ENCODE peak calls at places on chromosomes 7 and 10, in four cellular contexts. C is IMR-90, Z is K562, U is keratinocyte. D is an unnamed sample.
A peak's percentile ranks its signal among the peaks of the same experiment; 100 is the strongest.

GRCh38 chr7:26919906-26920530 is 55.6 kb upstream of the SKAP2 start:
- DNase-seq in Z (no peak), U (no peak), C (no peak), D (no peak)

GRCh38 chr7:141533149-141533949 is 17.9 kb upstream of the AGK start:
- DNase-seq in U (no peak), Z (peak; percentile 82), C (peak; percentile 74), D (peak; percentile 67)

GRCh38 chr10:17454181-17454800 is at the start of gene ST8SIA6:
- DNase-seq in Z (peak; percentile 69), C (peak; percentile 47), U (no peak), D (peak; percentile 66)

GRCh38 chr7:73741600-73741999 is 3.0 kb upstream of the ABHD11 start:
- DNase-seq in Z (no peak), U (no peak), C (no peak), D (no peak)

GRCh38 chr7:94382155-94382554 is 12.5 kb upstream of the COL1A2 start:
- DNase-seq in Z (no peak), U (no peak), C (peak; percentile 69), D (no peak)

GRCh38 chr7:1103009-1103788 is 15.3 kb downstream of the GPER1 start:
- DNase-seq in C (no peak), Z (no peak), U (no peak), D (no peak)

GRCh38 chr10:58641095-58641531 is 128.4 kb downstream of the BICC1 start:
- DNase-seq in U (no peak), C (peak; percentile 92), Z (no peak), D (no peak)

GRCh38 chr10:80579370-80579769 is 41.7 kb downstream of the SH2D4B start:
- DNase-seq in U (no peak), Z (no peak), C (no peak), D (no peak)

GRCh38 chr7:101615446-101615845 is 13.7 kb downstream of the MYL10 start:
- DNase-seq in C (no peak), U (no peak), Z (no peak), D (no peak)

GRCh38 chr10:108014902-108015177 is 850.3 kb upstream of the SORCS1 start:
- DNase-seq in C (no peak), Z (no peak), U (no peak), D (no peak)

GRCh38 chr10:88115968-88116367 is 252.5 kb downstream of the PTEN start:
- DNase-seq in U (no peak), C (peak; percentile 88), Z (no peak), D (no peak)

GRCh38 chr10:92450896-92451295 is 123.0 kb downstream of the IDE start:
- DNase-seq in Z (no peak), C (no peak), U (no peak), D (no peak)

GRCh38 chr10:3169738-3170137 is 2.8 kb downstream of the PITRM1 start:
- DNase-seq in U (no peak), Z (no peak), C (no peak), D (no peak)

GRCh38 chr7:1538544-1539345 is 8.2 kb downstream of the MAFK start:
- DNase-seq in Z (no peak), C (no peak), U (no peak), D (no peak)

GRCh38 chr7:6640246-6640721 is 3.2 kb downstream of the ZNF316 start:
- DNase-seq in U (no peak), C (peak; percentile 31), Z (peak; percentile 68), D (peak; percentile 35)

GRCh38 chr10:35574924-35575352 is 30.2 kb upstream of the GJD4 start:
- DNase-seq in U (no peak), C (peak; percentile 98), Z (peak; percentile 35), D (peak; percentile 85)

GRCh38 chr10:82934429-82934828 is 1059.4 kb downstream of the NRG3 start:
- DNase-seq in Z (no peak), C (no peak), U (no peak), D (peak; percentile 19)

GRCh38 chr7:84490661-84491060 is 296.1 kb upstream of the SEMA3A start:
- DNase-seq in C (no peak), U (no peak), Z (peak; percentile 14), D (no peak)

GRCh38 chr7:29284586-29285450 is 90.2 kb downstream of the CHN2 start:
- DNase-seq in C (no peak), U (peak; percentile 49), Z (no peak), D (no peak)

GRCh38 chr10:14181197-14181936 is 149.4 kb downstream of the FRMD4A start:
- DNase-seq in U (no peak), C (no peak), Z (peak; percentile 59), D (peak; percentile 27)

GRCh38 chr10:117499248-117500105 is 43.1 kb upstream of the EMX2 start:
- DNase-seq in Z (no peak), C (no peak), U (no peak), D (no peak)

GRCh38 chr7:105805619-105806018 is 70.8 kb downstream of the ATXN7L1 start:
- DNase-seq in U (no peak), Z (no peak), C (peak; percentile 46), D (no peak)

GRCh38 chr7:154928136-154929005 is 74.6 kb downstream of the PAXIP1 start:
- DNase-seq in Z (peak; percentile 85), U (peak; percentile 88), C (peak; percentile 93), D (peak; percentile 99)

GRCh38 chr7:1041471-1042160 is 2.7 kb upstream of the GPR146 start:
- DNase-seq in U (no peak), C (peak; percentile 12), Z (no peak), D (no peak)

GRCh38 chr10:128036746-128037542 is 89.3 kb downstream of the MKI67 start:
- DNase-seq in U (no peak), Z (no peak), C (peak; percentile 16), D (peak; percentile 84)

GRCh38 chr7:30694218-30694745 is 12.0 kb upstream of the CRHR2 start:
- DNase-seq in U (no peak), Z (no peak), C (no peak), D (no peak)

GRCh38 chr10:116765549-116766162 is 23.3 kb upstream of the HSPA12A start:
- DNase-seq in C (no peak), U (no peak), Z (peak; percentile 56), D (peak; percentile 8)

GRCh38 chr7:44976746-44977196 is 2.0 kb downstream of the MYO1G start:
- DNase-seq in U (no peak), C (no peak), Z (no peak), D (no peak)

GRCh38 chr10:128178319-128178937 is 52.2 kb upstream of the MKI67 start:
- DNase-seq in C (peak; percentile 14), U (no peak), Z (peak; percentile 13), D (peak; percentile 35)

GRCh38 chr10:89332092-89332633 is 4.4 kb downstream of the IFIT3 start:
- DNase-seq in Z (no peak), U (no peak), C (peak; percentile 78), D (peak; percentile 60)

GRCh38 chr7:36651404-36651803 is 72.9 kb downstream of the AOAH start:
- DNase-seq in U (no peak), Z (no peak), C (peak; percentile 84), D (no peak)

GRCh38 chr10:81108516-81109199 is 571.0 kb downstream of the SH2D4B start:
- DNase-seq in U (no peak), Z (no peak), C (peak; percentile 3), D (no peak)

GRCh38 chr7:157854066-157854891 is 517.5 kb downstream of the DNAJB6 start:
- DNase-seq in Z (no peak), C (no peak), U (no peak), D (no peak)

GRCh38 chr10:61621538-61622150 is 41.1 kb upstream of the CABCOCO1 start:
- DNase-seq in Z (no peak), U (no peak), C (no peak), D (peak; percentile 78)

GRCh38 chr7:25662881-25663588 is 434.7 kb upstream of the NPVF start:
- DNase-seq in C (no peak), Z (no peak), U (no peak), D (no peak)

GRCh38 chr7:26187380-26188290 is 12.9 kb downstream of the HNRNPA2B1 start:
- DNase-seq in C (no peak), U (no peak), Z (no peak), D (no peak)

DNA sequence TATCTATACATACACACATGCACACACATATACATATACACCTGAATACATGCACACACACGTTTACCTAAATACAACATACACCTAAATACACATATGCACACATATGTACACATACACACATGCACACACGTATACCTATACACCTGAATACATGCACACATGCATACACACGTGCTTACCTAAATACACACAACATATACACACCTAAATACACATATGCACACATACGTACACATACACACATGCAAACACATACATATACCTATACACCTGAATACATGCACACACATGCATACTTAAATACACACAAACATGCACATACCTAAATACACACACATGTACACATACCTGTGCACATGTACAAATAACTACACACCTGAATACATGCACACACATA is 433.8 kb upstream of the FOXK1 start:
- DNase-seq in U (no peak), Z (no peak), C (no peak), D (no peak)
- H3K9me1 ChIP-seq in U (no peaks in the 10 kb centered on the region), Z (no peaks in the 10 kb centered on the region), C (no peaks in the 10 kb centered on the region), D (no peaks in the 10 kb centered on the region)

GRCh38 chr7:83190659-83191389 is 28.1 kb upstream of the PCLO start:
- DNase-seq in C (no peak), U (no peak), Z (no peak), D (no peak)
- H3K9ac ChIP-seq in C (no peak overlapping the region), U (no peak overlapping the region), Z (no peak overlapping the region), D (no peak overlapping the region)

GRCh38 chr10:9198611-9199010 is 1144.1 kb downstream of the GATA3 start:
- DNase-seq in U (no peak), Z (no peak), C (peak; percentile 80), D (no peak)

GRCh38 chr10:9188022-9188810 is 1133.7 kb downstream of the GATA3 start:
- DNase-seq in Z (no peak), C (peak; percentile 1), U (peak; percentile 1), D (no peak)

GRCh38 chr10:9195385-9195784 is 1140.9 kb downstream of the GATA3 start:
- DNase-seq in Z (no peak), U (no peak), C (no peak), D (no peak)

GRCh38 chr10:9189448-9189847 is 1135.0 kb downstream of the GATA3 start:
- DNase-seq in C (no peak), Z (no peak), U (no peak), D (no peak)

DNA sequence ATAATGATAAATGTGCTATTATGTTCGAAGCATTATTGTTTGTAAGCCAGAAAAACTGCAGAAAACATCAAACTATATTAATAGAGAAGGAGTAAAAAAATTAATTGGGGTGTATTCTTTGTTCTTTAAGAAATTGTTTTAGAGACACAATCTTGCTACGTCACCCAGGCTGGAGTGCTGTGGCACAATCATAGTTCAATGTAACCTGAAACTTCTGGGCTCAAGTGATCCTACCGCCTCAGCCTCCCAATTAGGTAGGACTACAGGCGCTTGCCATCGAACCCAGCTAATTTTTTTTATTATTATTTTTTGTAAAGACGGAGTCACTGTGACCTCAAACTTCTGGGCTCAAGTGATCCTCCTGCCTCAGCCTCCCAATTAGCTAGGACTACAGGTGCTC is 1138.6 kb downstream of the GATA3 start:
- DNase-seq in Z (no peak), C (no peak), U (no peak), D (no peak)
- H3K9me1 ChIP-seq in Z (no peaks in the 10 kb centered on the region), C (no peaks in the 10 kb centered on the region), U (no peaks in the 10 kb centered on the region), D (no peaks in the 10 kb centered on the region)

DNA sequence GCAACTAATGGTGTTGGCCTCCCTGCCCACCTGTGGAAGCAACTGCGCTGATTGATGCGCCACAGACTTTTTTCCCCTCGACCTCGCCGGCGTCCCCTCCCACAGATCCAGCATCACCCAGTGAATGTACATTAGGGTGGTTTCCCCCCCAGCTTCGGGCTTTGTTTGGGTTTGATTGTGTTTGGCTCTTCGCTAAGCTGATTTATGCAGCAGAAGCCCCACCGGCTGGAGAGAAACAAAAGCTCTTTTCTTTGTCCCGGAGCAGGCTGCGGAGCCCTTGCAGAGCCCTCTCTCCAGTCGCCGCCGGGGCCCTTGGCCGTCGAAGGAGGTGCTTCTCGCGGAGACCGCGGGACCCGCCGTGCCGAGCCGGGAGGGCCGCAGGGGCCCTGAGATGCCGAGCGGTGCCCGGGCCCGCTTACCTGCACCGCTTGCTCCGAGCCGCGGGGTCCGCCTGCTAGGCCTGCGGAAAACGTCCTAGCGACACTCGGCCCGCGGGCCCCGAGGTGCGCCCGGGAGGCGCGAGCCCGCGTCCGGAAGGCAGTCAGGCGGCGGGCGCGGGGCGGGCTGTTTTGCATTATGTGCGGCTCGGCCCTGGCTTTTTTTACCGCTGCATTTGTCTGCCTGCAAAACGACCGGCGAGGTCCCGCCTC is 656 bp downstream of the ITGB8 start:
- DNase-seq in C (peak; percentile 18), Z (no peak), U (no peak), D (peak; percentile 63)
- H3K9ac ChIP-seq in C (peak overlapping the region; percentile 76), Z (no peak overlapping the region), U (peak overlapping the region; percentile 96), D (peak overlapping the region; percentile 91)